ENCODE peak calls at places on chromosomes 6 and 20, in eight cellular contexts. S is NB4; J is adipocyte; D is stimulated activated CD8-positive, alpha-beta memory T cell treated with anti-CD3 and anti-CD28 coated beads, Interleukin-7, amount 100 ng/mL, for 1 hour; C is left cardiac atrium; Z is adrenal gland; W is uterus; G is stimulated activated CD4-positive, alpha-beta T cell treated with anti-CD3 and anti-CD28 coated beads, Interleukin-1b, Interleukin-23, amount 100 ng/mL, for 4 hours. I is an unnamed sample.

GRCh38 chr20:50673146-50673830 is 18.1 kb downstream of the RIPOR3 start:
- DNase-seq in C (peak), D (no peak), G (no peak), W (peak), Z (peak), J (no peak), S (no peak), I (no peak)

GRCh38 chr20:40672095-40672494 is 16.9 kb downstream of the MAFB start:
- DNase-seq in Z (no peak), J (no peak), C (no peak), D (no peak), S (no peak), G (no peak), W (no peak), I (no peak)

GRCh38 chr6:25022140-25022553 is 86.4 kb upstream of the RIPOR2 start:
- DNase-seq in G (no peak), Z (no peak), C (no peak), S (peak), J (peak), D (no peak), W (no peak), I (peak)

GRCh38 chr20:41587956-41588355 is 30.2 kb downstream of the CHD6 start:
- DNase-seq in C (no peak), G (no peak), S (no peak), W (no peak), J (peak), Z (no peak), D (no peak), I (peak)

GRCh38 chr6:166806962-166807757 is 149.2 kb downstream of the RNASET2 start:
- DNase-seq in D (no peak), Z (no peak), C (no peak), G (no peak), W (no peak), S (no peak), J (no peak), I (no peak)

GRCh38 chr6:21103626-21104224 is 489.8 kb upstream of the SOX4 start:
- DNase-seq in D (no peak), G (no peak), Z (no peak), W (no peak), S (no peak), C (no peak), J (peak), I (no peak)

GRCh38 chr6:98020222-98020621 is 737.2 kb upstream of the MMS22L start:
- DNase-seq in G (no peak), W (no peak), J (no peak), Z (no peak), C (no peak), S (no peak), D (no peak), I (no peak)

GRCh38 chr20:38153011-38153329 is 12.1 kb downstream of the TGM2 start:
- DNase-seq in J (peak), Z (no peak), W (no peak), D (no peak), G (no peak), S (no peak), C (no peak), I (no peak)

GRCh38 chr6:129744201-129744879 is 34.4 kb upstream of the ARHGAP18 start:
- DNase-seq in D (no peak), S (no peak), G (no peak), W (peak), Z (peak), C (no peak), J (peak), I (peak)

GRCh38 chr6:155782320-155782730 is 326.7 kb upstream of the NOX3 start:
- DNase-seq in D (no peak), W (no peak), G (no peak), Z (peak), J (peak), C (no peak), S (no peak), I (peak)

GRCh38 chr6:5151295-5151954 is 66.3 kb downstream of the PPP1R3G start:
- DNase-seq in G (no peak), Z (no peak), C (no peak), J (no peak), W (no peak), S (no peak), D (no peak), I (no peak)

GRCh38 chr20:50259705-50260479 is 69.3 kb downstream of the CEBPB start:
- DNase-seq in D (no peak), W (no peak), G (no peak), Z (peak), S (no peak), C (peak), J (peak), I (no peak)

I was measured in stromal cell of bone marrow.